ENCODE peak calls at places on chromosome 21, in eight cellular contexts. One of them, this sample, is unnamed.
A peak's percentile ranks its signal among the peaks of the same experiment; 100 is the strongest.

GRCh38 chr21:14306143-14306907 is 76.6 kb downstream of the HSPA13 start:
- DNase-seq in AG04450: no peak
- DNase-seq in CD8-positive, alpha-beta T cell: no peak
- DNase-seq in PC-3: peak; percentile 51
- DNase-seq in uterus: no peak
- DNase-seq in left ventricle myocardium inferior: no peak
- DNase-seq in cardiac fibroblast: peak; percentile 19
- DNase-seq in upper lobe of right lung: no peak
- DNase-seq in this sample: peak; percentile 39

GRCh38 chr21:15894596-15894995 is 164.8 kb downstream of the USP25 start:
- DNase-seq in AG04450: no peak
- DNase-seq in CD8-positive, alpha-beta T cell: no peak
- DNase-seq in PC-3: peak; percentile 41
- DNase-seq in uterus: no peak
- DNase-seq in left ventricle myocardium inferior: no peak
- DNase-seq in cardiac fibroblast: peak; percentile 40
- DNase-seq in upper lobe of right lung: no peak
- DNase-seq in this sample: peak; percentile 51

GRCh38 chr21:35829014-35829525 is 231.3 kb downstream of the SETD4 start:
- DNase-seq in AG04450: no peak
- DNase-seq in CD8-positive, alpha-beta T cell: no peak
- DNase-seq in PC-3: no peak
- DNase-seq in uterus: no peak
- DNase-seq in left ventricle myocardium inferior: no peak
- DNase-seq in cardiac fibroblast: no peak
- DNase-seq in upper lobe of right lung: no peak
- DNase-seq in this sample: no peak

GRCh38 chr21:39232926-39233325 is 49.7 kb upstream of the PSMG1 start:
- DNase-seq in AG04450: no peak
- DNase-seq in CD8-positive, alpha-beta T cell: no peak
- DNase-seq in PC-3: no peak
- DNase-seq in uterus: no peak
- DNase-seq in left ventricle myocardium inferior: no peak
- DNase-seq in cardiac fibroblast: peak; percentile 5
- DNase-seq in upper lobe of right lung: no peak
- DNase-seq in this sample: peak; percentile 61

GRCh38 chr21:38229260-38229877 is 27.4 kb upstream of the KCNJ15 start:
- DNase-seq in AG04450: no peak
- DNase-seq in CD8-positive, alpha-beta T cell: no peak
- DNase-seq in PC-3: peak; percentile 47
- DNase-seq in uterus: no peak
- DNase-seq in left ventricle myocardium inferior: no peak
- DNase-seq in cardiac fibroblast: no peak
- DNase-seq in upper lobe of right lung: no peak
- DNase-seq in this sample: peak; percentile 37

GRCh38 chr21:35504277-35504676 is 455.2 kb upstream of the RUNX1 start:
- DNase-seq in AG04450: no peak
- DNase-seq in CD8-positive, alpha-beta T cell: no peak
- DNase-seq in PC-3: no peak
- DNase-seq in uterus: no peak
- DNase-seq in left ventricle myocardium inferior: no peak
- DNase-seq in cardiac fibroblast: peak; percentile 26
- DNase-seq in upper lobe of right lung: no peak
- DNase-seq in this sample: no peak

GRCh38 chr21:25573409-25574206 is 33.7 kb downstream of the MRPL39 start:
- DNase-seq in AG04450: peak; percentile 83
- DNase-seq in CD8-positive, alpha-beta T cell: no peak
- DNase-seq in PC-3: peak; percentile 97
- DNase-seq in uterus: no peak
- DNase-seq in left ventricle myocardium inferior: no peak
- DNase-seq in cardiac fibroblast: peak; percentile 60
- DNase-seq in upper lobe of right lung: no peak
- DNase-seq in this sample: peak; percentile 97

GRCh38 chr21:38740131-38740530 is 65.6 kb upstream of the ETS2 start:
- DNase-seq in AG04450: no peak
- DNase-seq in CD8-positive, alpha-beta T cell: no peak
- DNase-seq in PC-3: no peak
- DNase-seq in uterus: no peak
- DNase-seq in left ventricle myocardium inferior: no peak
- DNase-seq in cardiac fibroblast: no peak
- DNase-seq in upper lobe of right lung: no peak
- DNase-seq in this sample: no peak

GRCh38 chr21:15809065-15809464 is 79.3 kb downstream of the USP25 start:
- DNase-seq in AG04450: no peak
- DNase-seq in CD8-positive, alpha-beta T cell: no peak
- DNase-seq in PC-3: no peak
- DNase-seq in uterus: no peak
- DNase-seq in left ventricle myocardium inferior: no peak
- DNase-seq in cardiac fibroblast: peak; percentile 2
- DNase-seq in upper lobe of right lung: no peak
- DNase-seq in this sample: no peak

GRCh38 chr21:37862536-37862935 is 53.7 kb downstream of the KCNJ6 start:
- DNase-seq in AG04450: no peak
- DNase-seq in CD8-positive, alpha-beta T cell: no peak
- DNase-seq in PC-3: peak; percentile 39
- DNase-seq in uterus: no peak
- DNase-seq in left ventricle myocardium inferior: no peak
- DNase-seq in cardiac fibroblast: peak; percentile 25
- DNase-seq in upper lobe of right lung: no peak
- DNase-seq in this sample: no peak

GRCh38 chr21:35375115-35375514 is 326.0 kb upstream of the RUNX1 start:
- DNase-seq in AG04450: peak; percentile 39
- DNase-seq in CD8-positive, alpha-beta T cell: no peak
- DNase-seq in PC-3: peak; percentile 61
- DNase-seq in uterus: no peak
- DNase-seq in left ventricle myocardium inferior: no peak
- DNase-seq in cardiac fibroblast: peak; percentile 71
- DNase-seq in upper lobe of right lung: no peak
- DNase-seq in this sample: peak; percentile 89

GRCh38 chr21:18275740-18276139 is 31.1 kb downstream of the CHODL start:
- DNase-seq in AG04450: no peak
- DNase-seq in CD8-positive, alpha-beta T cell: no peak
- DNase-seq in PC-3: no peak
- DNase-seq in uterus: no peak
- DNase-seq in left ventricle myocardium inferior: no peak
- DNase-seq in cardiac fibroblast: no peak
- DNase-seq in upper lobe of right lung: no peak
- DNase-seq in this sample: no peak

GRCh38 chr21:46226920-46227599 is 1.5 kb downstream of the LSS start:
- DNase-seq in AG04450: no peak
- DNase-seq in CD8-positive, alpha-beta T cell: no peak
- DNase-seq in PC-3: no peak
- DNase-seq in uterus: no peak
- DNase-seq in left ventricle myocardium inferior: no peak
- DNase-seq in cardiac fibroblast: peak; percentile 79
- DNase-seq in upper lobe of right lung: peak; percentile 48
- DNase-seq in this sample: peak; percentile 67

GRCh38 chr21:17250651-17251294 is 262.1 kb upstream of the CXADR start:
- DNase-seq in AG04450: no peak
- DNase-seq in CD8-positive, alpha-beta T cell: no peak
- DNase-seq in PC-3: peak; percentile 3
- DNase-seq in uterus: no peak
- DNase-seq in left ventricle myocardium inferior: no peak
- DNase-seq in cardiac fibroblast: no peak
- DNase-seq in upper lobe of right lung: no peak
- DNase-seq in this sample: peak; percentile 52

GRCh38 chr21:37338671-37339526 is 27.7 kb upstream of the DYRK1A start:
- DNase-seq in AG04450: peak; percentile 70
- DNase-seq in CD8-positive, alpha-beta T cell: no peak
- DNase-seq in PC-3: peak; percentile 97
- DNase-seq in uterus: peak; percentile 63
- DNase-seq in left ventricle myocardium inferior: peak; percentile 42
- DNase-seq in cardiac fibroblast: peak; percentile 97
- DNase-seq in upper lobe of right lung: no peak
- DNase-seq in this sample: peak; percentile 89

GRCh38 chr21:46191257-46191685 is 7.0 kb upstream of the SPATC1L start:
- DNase-seq in AG04450: peak; percentile 52
- DNase-seq in CD8-positive, alpha-beta T cell: no peak
- DNase-seq in PC-3: peak; percentile 35
- DNase-seq in uterus: peak; percentile 25
- DNase-seq in left ventricle myocardium inferior: no peak
- DNase-seq in cardiac fibroblast: peak; percentile 84
- DNase-seq in upper lobe of right lung: peak; percentile 36
- DNase-seq in this sample: peak; percentile 90

GRCh38 chr21:14526199-14526598 is 19.9 kb downstream of the SAMSN1 start:
- DNase-seq in AG04450: no peak
- DNase-seq in CD8-positive, alpha-beta T cell: no peak
- DNase-seq in PC-3: no peak
- DNase-seq in uterus: no peak
- DNase-seq in left ventricle myocardium inferior: no peak
- DNase-seq in cardiac fibroblast: no peak
- DNase-seq in upper lobe of right lung: no peak
- DNase-seq in this sample: peak; percentile 7

GRCh38 chr21:39033878-39034589 is 149.2 kb downstream of the PSMG1 start:
- DNase-seq in AG04450: no peak
- DNase-seq in CD8-positive, alpha-beta T cell: no peak
- DNase-seq in PC-3: no peak
- DNase-seq in uterus: no peak
- DNase-seq in left ventricle myocardium inferior: no peak
- DNase-seq in cardiac fibroblast: peak; percentile 44
- DNase-seq in upper lobe of right lung: peak; percentile 87
- DNase-seq in this sample: no peak

GRCh38 chr21:16751705-16752104 is 761.1 kb upstream of the CXADR start:
- DNase-seq in AG04450: no peak
- DNase-seq in CD8-positive, alpha-beta T cell: no peak
- DNase-seq in PC-3: no peak
- DNase-seq in uterus: no peak
- DNase-seq in left ventricle myocardium inferior: no peak
- DNase-seq in cardiac fibroblast: no peak
- DNase-seq in upper lobe of right lung: no peak
- DNase-seq in this sample: no peak

GRCh38 chr21:32535616-32536015 is 49.7 kb downstream of the TCP10L start:
- DNase-seq in AG04450: no peak
- DNase-seq in CD8-positive, alpha-beta T cell: no peak
- DNase-seq in PC-3: no peak
- DNase-seq in uterus: no peak
- DNase-seq in left ventricle myocardium inferior: no peak
- DNase-seq in cardiac fibroblast: no peak
- DNase-seq in upper lobe of right lung: no peak
- DNase-seq in this sample: no peak
- TF ChIP-seq CTCF in AG04450: no peak
- TF ChIP-seq CTCF in CD8-positive, alpha-beta T cell: no peak
- TF ChIP-seq CTCF in PC-3: no peak
- TF ChIP-seq CTCF in uterus: no peak
- TF ChIP-seq CTCF in left ventricle myocardium inferior: no peak
- TF ChIP-seq CTCF in cardiac fibroblast: no peak
- TF ChIP-seq CTCF in upper lobe of right lung: no peak
- TF ChIP-seq CTCF in this sample: no peak

DNA sequence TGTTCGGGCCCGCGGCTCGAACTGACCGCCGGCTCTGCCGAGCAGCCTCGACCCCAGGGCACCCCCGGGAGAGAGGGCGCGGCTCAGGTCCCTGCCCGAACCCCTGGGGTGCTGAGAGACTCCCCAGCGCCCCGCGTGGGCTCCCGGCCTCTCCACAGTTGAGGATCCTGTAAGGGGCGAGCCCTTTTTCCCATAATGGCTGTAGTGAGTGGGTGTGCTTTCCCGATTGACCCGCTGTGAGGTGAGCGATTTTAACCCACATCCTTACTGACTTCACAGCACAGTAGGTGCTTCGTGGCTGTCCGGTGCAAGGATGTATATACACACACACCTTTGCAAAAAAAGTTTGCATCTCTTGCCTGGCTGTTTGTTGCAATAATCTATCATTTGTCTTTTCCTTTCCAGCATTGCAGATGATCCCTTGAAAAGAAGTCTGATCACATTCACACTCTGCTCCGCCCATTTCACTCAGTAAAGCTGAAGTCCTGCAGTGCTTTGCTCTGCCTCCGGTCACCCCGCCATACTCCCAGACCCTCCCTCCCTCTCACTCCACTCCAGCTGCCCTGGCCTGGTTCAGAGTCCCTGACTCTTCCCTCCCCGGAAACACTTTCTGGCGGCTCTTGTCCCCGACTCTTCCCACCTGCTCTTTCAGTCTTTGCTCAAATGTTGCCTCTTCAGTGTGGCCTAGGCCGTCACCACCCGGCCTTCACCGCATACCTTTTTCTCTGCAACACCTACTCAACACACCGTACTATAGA is 955 bp upstream of the UBE2G2 start:
- DNase-seq in AG04450: no peak
- DNase-seq in CD8-positive, alpha-beta T cell: no peak
- DNase-seq in PC-3: peak; percentile 51
- DNase-seq in uterus: no peak
- DNase-seq in left ventricle myocardium inferior: no peak
- DNase-seq in cardiac fibroblast: no peak
- DNase-seq in upper lobe of right lung: no peak
- DNase-seq in this sample: no peak
- H3K4me3 ChIP-seq in AG04450: peak overlapping the region; percentile 87
- H3K4me3 ChIP-seq in CD8-positive, alpha-beta T cell: peak overlapping the region; percentile 95
- H3K4me3 ChIP-seq in PC-3: peak overlapping the region; percentile 94
- H3K4me3 ChIP-seq in uterus: peak overlapping the region; percentile 71
- H3K4me3 ChIP-seq in left ventricle myocardium inferior: peak overlapping the region; percentile 88
- H3K4me3 ChIP-seq in cardiac fibroblast: peak overlapping the region; percentile 88
- H3K4me3 ChIP-seq in upper lobe of right lung: peak overlapping the region; percentile 97
- H3K4me3 ChIP-seq in this sample: peak overlapping the region; percentile 75

GRCh38 chr21:21921410-21922232 is 923.4 kb downstream of the NCAM2 start:
- DNase-seq in AG04450: no peak
- DNase-seq in CD8-positive, alpha-beta T cell: no peak
- DNase-seq in PC-3: peak; percentile 65
- DNase-seq in uterus: no peak
- DNase-seq in left ventricle myocardium inferior: no peak
- DNase-seq in cardiac fibroblast: peak; percentile 46
- DNase-seq in upper lobe of right lung: no peak
- DNase-seq in this sample: peak; percentile 32
- TF ChIP-seq CTCF in AG04450: peak; percentile 63
- TF ChIP-seq CTCF in CD8-positive, alpha-beta T cell: no peak
- TF ChIP-seq CTCF in PC-3: peak; percentile 88
- TF ChIP-seq CTCF in uterus: peak; percentile 4
- TF ChIP-seq CTCF in left ventricle myocardium inferior: peak; percentile 57
- TF ChIP-seq CTCF in cardiac fibroblast: peak; percentile 47
- TF ChIP-seq CTCF in upper lobe of right lung: peak; percentile 56
- TF ChIP-seq CTCF in this sample: peak; percentile 63

DNA sequence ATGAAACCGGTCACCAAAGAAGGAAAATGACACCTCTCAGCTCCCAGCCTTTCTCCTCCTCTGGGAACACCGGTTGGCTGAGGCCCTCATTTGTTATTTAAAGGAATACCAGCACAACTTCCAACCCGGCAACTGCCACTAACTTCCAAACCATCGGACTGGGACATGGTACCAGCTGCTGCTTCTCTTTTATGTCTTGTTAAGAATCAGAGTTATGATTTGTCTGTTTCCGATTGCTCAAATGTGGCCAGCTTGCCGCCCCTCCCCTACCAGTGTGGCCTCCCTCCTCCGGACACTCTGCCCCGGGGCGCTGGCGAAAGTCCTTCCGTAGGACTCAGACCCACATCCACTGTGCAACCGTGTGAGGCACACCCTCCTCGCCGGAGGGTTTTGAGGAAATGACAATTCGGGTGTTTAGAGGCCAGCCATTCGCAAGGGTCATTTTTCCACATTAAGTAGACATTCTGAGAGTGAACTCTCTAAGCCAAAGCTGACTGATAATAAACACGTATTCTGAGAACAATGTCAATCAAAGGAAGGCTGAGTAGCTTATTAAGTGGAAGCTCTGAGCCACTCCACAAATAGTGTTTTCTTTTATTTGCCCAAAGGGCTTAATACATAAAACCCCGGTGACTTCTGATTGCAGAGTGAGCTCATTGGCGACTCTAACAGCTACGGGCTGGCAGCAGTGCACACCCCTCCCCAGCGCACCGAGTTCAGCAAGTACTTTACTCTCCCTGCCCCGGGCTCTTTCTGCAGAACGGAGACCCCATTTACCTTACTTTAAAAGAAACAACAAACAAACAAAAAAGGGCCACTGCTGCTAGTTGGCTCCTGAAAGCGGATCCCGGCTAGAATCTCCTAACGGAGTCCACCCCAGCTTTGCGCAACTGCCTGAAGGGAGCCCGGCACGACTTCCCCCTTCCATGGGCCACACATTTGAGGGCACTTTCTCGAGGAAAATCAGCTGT is 5.4 kb downstream of the RIPK4 start:
- DNase-seq in AG04450: no peak
- DNase-seq in CD8-positive, alpha-beta T cell: no peak
- DNase-seq in PC-3: peak; percentile 98
- DNase-seq in uterus: no peak
- DNase-seq in left ventricle myocardium inferior: peak; percentile 54
- DNase-seq in cardiac fibroblast: peak; percentile 28
- DNase-seq in upper lobe of right lung: peak; percentile 88
- DNase-seq in this sample: no peak
- H3K4me3 ChIP-seq in AG04450: no peak overlapping the region
- H3K4me3 ChIP-seq in CD8-positive, alpha-beta T cell: no peak overlapping the region
- H3K4me3 ChIP-seq in PC-3: peak overlapping the region; percentile 94
- H3K4me3 ChIP-seq in uterus: no peak overlapping the region
- H3K4me3 ChIP-seq in left ventricle myocardium inferior: peak overlapping the region; percentile 57
- H3K4me3 ChIP-seq in cardiac fibroblast: no peak overlapping the region
- H3K4me3 ChIP-seq in upper lobe of right lung: peak overlapping the region; percentile 25
- H3K4me3 ChIP-seq in this sample: no peak overlapping the region